ENCODE peak calls at places on chromosomes 12 and 14, in five cellular contexts. One of them, this sample, is unnamed.

GRCh38 chr14:36820111-36820709 is 158.6 kb downstream of the PAX9 start:
- DNase-seq in activated CD4-positive, alpha-beta T cell treated with anti-CD3 and anti-CD28 coated beads, Interleukin-2, amount 10 ng/mL, durations not matched to agents 7 days and 5 days: no peak
- DNase-seq in WTC11: no peak
- DNase-seq in AG04449: no peak
- DNase-seq in esophagus muscularis mucosa: no peak
- DNase-seq in this sample: no peak

GRCh38 chr14:35866595-35867279 is 40.6 kb downstream of the BRMS1L start:
- DNase-seq in activated CD4-positive, alpha-beta T cell treated with anti-CD3 and anti-CD28 coated beads, Interleukin-2, amount 10 ng/mL, durations not matched to agents 7 days and 5 days: no peak
- DNase-seq in WTC11: no peak
- DNase-seq in AG04449: no peak
- DNase-seq in esophagus muscularis mucosa: no peak
- DNase-seq in this sample: no peak

GRCh38 chr14:85622106-85622505 is 92.2 kb downstream of the FLRT2 start:
- DNase-seq in activated CD4-positive, alpha-beta T cell treated with anti-CD3 and anti-CD28 coated beads, Interleukin-2, amount 10 ng/mL, durations not matched to agents 7 days and 5 days: no peak
- DNase-seq in WTC11: no peak
- DNase-seq in AG04449: no peak
- DNase-seq in esophagus muscularis mucosa: no peak
- DNase-seq in this sample: no peak

GRCh38 chr12:110933326-110933974 is 13.1 kb upstream of the MYL2 start:
- DNase-seq in activated CD4-positive, alpha-beta T cell treated with anti-CD3 and anti-CD28 coated beads, Interleukin-2, amount 10 ng/mL, durations not matched to agents 7 days and 5 days: no peak
- DNase-seq in WTC11: no peak
- DNase-seq in AG04449: no peak
- DNase-seq in esophagus muscularis mucosa: no peak
- DNase-seq in this sample: no peak

GRCh38 chr14:105193916-105194782 is 13.0 kb upstream of the NUDT14 start:
- DNase-seq in activated CD4-positive, alpha-beta T cell treated with anti-CD3 and anti-CD28 coated beads, Interleukin-2, amount 10 ng/mL, durations not matched to agents 7 days and 5 days: peak
- DNase-seq in WTC11: no peak
- DNase-seq in AG04449: no peak
- DNase-seq in esophagus muscularis mucosa: no peak
- DNase-seq in this sample: no peak

GRCh38 chr14:92635031-92635430 is 113.4 kb downstream of the LGMN start:
- DNase-seq in activated CD4-positive, alpha-beta T cell treated with anti-CD3 and anti-CD28 coated beads, Interleukin-2, amount 10 ng/mL, durations not matched to agents 7 days and 5 days: no peak
- DNase-seq in WTC11: no peak
- DNase-seq in AG04449: no peak
- DNase-seq in esophagus muscularis mucosa: no peak
- DNase-seq in this sample: no peak

GRCh38 chr14:100887728-100888335 is 15.7 kb downstream of the RTL1 start:
- DNase-seq in activated CD4-positive, alpha-beta T cell treated with anti-CD3 and anti-CD28 coated beads, Interleukin-2, amount 10 ng/mL, durations not matched to agents 7 days and 5 days: no peak
- DNase-seq in WTC11: no peak
- DNase-seq in AG04449: no peak
- DNase-seq in esophagus muscularis mucosa: no peak
- DNase-seq in this sample: no peak

GRCh38 chr12:2339022-2339431 is 286.2 kb downstream of the CACNA1C start:
- DNase-seq in activated CD4-positive, alpha-beta T cell treated with anti-CD3 and anti-CD28 coated beads, Interleukin-2, amount 10 ng/mL, durations not matched to agents 7 days and 5 days: no peak
- DNase-seq in WTC11: no peak
- DNase-seq in AG04449: peak
- DNase-seq in esophagus muscularis mucosa: no peak
- DNase-seq in this sample: no peak

GRCh38 chr14:38578278-38578681 is 322.4 kb upstream of the CLEC14A start:
- DNase-seq in activated CD4-positive, alpha-beta T cell treated with anti-CD3 and anti-CD28 coated beads, Interleukin-2, amount 10 ng/mL, durations not matched to agents 7 days and 5 days: no peak
- DNase-seq in WTC11: peak
- DNase-seq in AG04449: peak
- DNase-seq in esophagus muscularis mucosa: no peak
- DNase-seq in this sample: peak

GRCh38 chr14:67186789-67187188 is 2.5 kb upstream of the GARIN2 start:
- DNase-seq in activated CD4-positive, alpha-beta T cell treated with anti-CD3 and anti-CD28 coated beads, Interleukin-2, amount 10 ng/mL, durations not matched to agents 7 days and 5 days: peak
- DNase-seq in WTC11: no peak
- DNase-seq in AG04449: no peak
- DNase-seq in esophagus muscularis mucosa: no peak
- DNase-seq in this sample: no peak

GRCh38 chr12:131138638-131139362 is 185.1 kb downstream of the ADGRD1 start:
- DNase-seq in activated CD4-positive, alpha-beta T cell treated with anti-CD3 and anti-CD28 coated beads, Interleukin-2, amount 10 ng/mL, durations not matched to agents 7 days and 5 days: no peak
- DNase-seq in WTC11: no peak
- DNase-seq in AG04449: no peak
- DNase-seq in esophagus muscularis mucosa: no peak
- DNase-seq in this sample: no peak

GRCh38 chr14:100532916-100533630 is 54.1 kb downstream of the BEGAIN start:
- DNase-seq in activated CD4-positive, alpha-beta T cell treated with anti-CD3 and anti-CD28 coated beads, Interleukin-2, amount 10 ng/mL, durations not matched to agents 7 days and 5 days: peak
- DNase-seq in WTC11: no peak
- DNase-seq in AG04449: no peak
- DNase-seq in esophagus muscularis mucosa: peak
- DNase-seq in this sample: no peak

GRCh38 chr12:130144256-130144655 is 18.0 kb upstream of the FZD10 start:
- DNase-seq in activated CD4-positive, alpha-beta T cell treated with anti-CD3 and anti-CD28 coated beads, Interleukin-2, amount 10 ng/mL, durations not matched to agents 7 days and 5 days: no peak
- DNase-seq in WTC11: no peak
- DNase-seq in AG04449: no peak
- DNase-seq in esophagus muscularis mucosa: no peak
- DNase-seq in this sample: no peak

GRCh38 chr12:109115758-109116610 is at the start of gene ACACB:
- DNase-seq in activated CD4-positive, alpha-beta T cell treated with anti-CD3 and anti-CD28 coated beads, Interleukin-2, amount 10 ng/mL, durations not matched to agents 7 days and 5 days: no peak
- DNase-seq in WTC11: no peak
- DNase-seq in AG04449: no peak
- DNase-seq in esophagus muscularis mucosa: no peak
- DNase-seq in this sample: no peak

GRCh38 chr12:3054993-3055711 is 22.0 kb upstream of the TSPAN9 start:
- DNase-seq in activated CD4-positive, alpha-beta T cell treated with anti-CD3 and anti-CD28 coated beads, Interleukin-2, amount 10 ng/mL, durations not matched to agents 7 days and 5 days: no peak
- DNase-seq in WTC11: no peak
- DNase-seq in AG04449: no peak
- DNase-seq in esophagus muscularis mucosa: no peak
- DNase-seq in this sample: no peak

GRCh38 chr12:22631863-22632463 is 7.0 kb downstream of the ETNK1 start:
- DNase-seq in activated CD4-positive, alpha-beta T cell treated with anti-CD3 and anti-CD28 coated beads, Interleukin-2, amount 10 ng/mL, durations not matched to agents 7 days and 5 days: no peak
- DNase-seq in WTC11: no peak
- DNase-seq in AG04449: no peak
- DNase-seq in esophagus muscularis mucosa: no peak
- DNase-seq in this sample: no peak

GRCh38 chr14:103562135-103562384 is 397 bp downstream of the BAG5 start:
- DNase-seq in activated CD4-positive, alpha-beta T cell treated with anti-CD3 and anti-CD28 coated beads, Interleukin-2, amount 10 ng/mL, durations not matched to agents 7 days and 5 days: no peak
- DNase-seq in WTC11: no peak
- DNase-seq in AG04449: no peak
- DNase-seq in esophagus muscularis mucosa: no peak
- DNase-seq in this sample: no peak

GRCh38 chr14:38107216-38107631 is 100.5 kb upstream of the SSTR1 start:
- DNase-seq in activated CD4-positive, alpha-beta T cell treated with anti-CD3 and anti-CD28 coated beads, Interleukin-2, amount 10 ng/mL, durations not matched to agents 7 days and 5 days: no peak
- DNase-seq in WTC11: no peak
- DNase-seq in AG04449: no peak
- DNase-seq in esophagus muscularis mucosa: no peak
- DNase-seq in this sample: no peak

GRCh38 chr14:102540310-102541028 is 30.9 kb upstream of the ANKRD9 start:
- DNase-seq in activated CD4-positive, alpha-beta T cell treated with anti-CD3 and anti-CD28 coated beads, Interleukin-2, amount 10 ng/mL, durations not matched to agents 7 days and 5 days: no peak
- DNase-seq in WTC11: no peak
- DNase-seq in AG04449: no peak
- DNase-seq in esophagus muscularis mucosa: no peak
- DNase-seq in this sample: no peak

GRCh38 chr14:104333903-104334811 is 195.8 kb downstream of the KIF26A start:
- DNase-seq in activated CD4-positive, alpha-beta T cell treated with anti-CD3 and anti-CD28 coated beads, Interleukin-2, amount 10 ng/mL, durations not matched to agents 7 days and 5 days: no peak
- DNase-seq in WTC11: no peak
- DNase-seq in AG04449: no peak
- DNase-seq in esophagus muscularis mucosa: no peak
- DNase-seq in this sample: no peak

GRCh38 chr14:74573421-74574091 is 38.5 kb downstream of the LTBP2 start:
- DNase-seq in activated CD4-positive, alpha-beta T cell treated with anti-CD3 and anti-CD28 coated beads, Interleukin-2, amount 10 ng/mL, durations not matched to agents 7 days and 5 days: no peak
- DNase-seq in WTC11: peak
- DNase-seq in AG04449: no peak
- DNase-seq in esophagus muscularis mucosa: no peak
- DNase-seq in this sample: no peak

GRCh38 chr14:59251811-59252771 is 63.6 kb downstream of the DAAM1 start:
- DNase-seq in activated CD4-positive, alpha-beta T cell treated with anti-CD3 and anti-CD28 coated beads, Interleukin-2, amount 10 ng/mL, durations not matched to agents 7 days and 5 days: no peak
- DNase-seq in WTC11: no peak
- DNase-seq in AG04449: no peak
- DNase-seq in esophagus muscularis mucosa: no peak
- DNase-seq in this sample: no peak

GRCh38 chr12:123714302-123714627 is 2.1 kb downstream of the ATP6V0A2 start:
- DNase-seq in activated CD4-positive, alpha-beta T cell treated with anti-CD3 and anti-CD28 coated beads, Interleukin-2, amount 10 ng/mL, durations not matched to agents 7 days and 5 days: no peak
- DNase-seq in WTC11: no peak
- DNase-seq in AG04449: no peak
- DNase-seq in esophagus muscularis mucosa: no peak
- DNase-seq in this sample: no peak

GRCh38 chr14:55427439-55427838 is 13.0 kb downstream of the TBPL2 start:
- DNase-seq in activated CD4-positive, alpha-beta T cell treated with anti-CD3 and anti-CD28 coated beads, Interleukin-2, amount 10 ng/mL, durations not matched to agents 7 days and 5 days: no peak
- DNase-seq in WTC11: no peak
- DNase-seq in AG04449: no peak
- DNase-seq in esophagus muscularis mucosa: no peak
- DNase-seq in this sample: no peak

GRCh38 chr14:54894995-54895394 is 7.6 kb downstream of the GCH1 start:
- DNase-seq in activated CD4-positive, alpha-beta T cell treated with anti-CD3 and anti-CD28 coated beads, Interleukin-2, amount 10 ng/mL, durations not matched to agents 7 days and 5 days: no peak
- DNase-seq in WTC11: no peak
- DNase-seq in AG04449: no peak
- DNase-seq in esophagus muscularis mucosa: no peak
- DNase-seq in this sample: no peak

GRCh38 chr12:119446459-119446858 is 111.9 kb downstream of the CCDC60 start:
- DNase-seq in activated CD4-positive, alpha-beta T cell treated with anti-CD3 and anti-CD28 coated beads, Interleukin-2, amount 10 ng/mL, durations not matched to agents 7 days and 5 days: no peak
- DNase-seq in WTC11: no peak
- DNase-seq in AG04449: no peak
- DNase-seq in esophagus muscularis mucosa: no peak
- DNase-seq in this sample: no peak

GRCh38 chr14:101808020-101808641 is 46.6 kb downstream of the PPP2R5C start:
- DNase-seq in activated CD4-positive, alpha-beta T cell treated with anti-CD3 and anti-CD28 coated beads, Interleukin-2, amount 10 ng/mL, durations not matched to agents 7 days and 5 days: no peak
- DNase-seq in WTC11: peak
- DNase-seq in AG04449: no peak
- DNase-seq in esophagus muscularis mucosa: no peak
- DNase-seq in this sample: no peak

GRCh38 chr12:64608901-64609542 is 1.3 kb upstream of the RASSF3 start:
- DNase-seq in activated CD4-positive, alpha-beta T cell treated with anti-CD3 and anti-CD28 coated beads, Interleukin-2, amount 10 ng/mL, durations not matched to agents 7 days and 5 days: peak
- DNase-seq in WTC11: no peak
- DNase-seq in AG04449: no peak
- DNase-seq in esophagus muscularis mucosa: no peak
- DNase-seq in this sample: no peak

GRCh38 chr12:15852383-15852782 is 29.8 kb upstream of the STRAP start:
- DNase-seq in activated CD4-positive, alpha-beta T cell treated with anti-CD3 and anti-CD28 coated beads, Interleukin-2, amount 10 ng/mL, durations not matched to agents 7 days and 5 days: no peak
- DNase-seq in WTC11: no peak
- DNase-seq in AG04449: no peak
- DNase-seq in esophagus muscularis mucosa: no peak
- DNase-seq in this sample: peak

GRCh38 chr12:93039062-93039461 is 110.0 kb upstream of the EEA1 start:
- DNase-seq in activated CD4-positive, alpha-beta T cell treated with anti-CD3 and anti-CD28 coated beads, Interleukin-2, amount 10 ng/mL, durations not matched to agents 7 days and 5 days: no peak
- DNase-seq in WTC11: no peak
- DNase-seq in AG04449: no peak
- DNase-seq in esophagus muscularis mucosa: no peak
- DNase-seq in this sample: no peak

GRCh38 chr12:93526786-93527428 is 45.6 kb upstream of the SOCS2 start:
- DNase-seq in activated CD4-positive, alpha-beta T cell treated with anti-CD3 and anti-CD28 coated beads, Interleukin-2, amount 10 ng/mL, durations not matched to agents 7 days and 5 days: no peak
- DNase-seq in WTC11: no peak
- DNase-seq in AG04449: peak
- DNase-seq in esophagus muscularis mucosa: peak
- DNase-seq in this sample: peak

GRCh38 chr12:3945671-3946070 is 72.5 kb upstream of the PARP11 start:
- DNase-seq in activated CD4-positive, alpha-beta T cell treated with anti-CD3 and anti-CD28 coated beads, Interleukin-2, amount 10 ng/mL, durations not matched to agents 7 days and 5 days: no peak
- DNase-seq in WTC11: no peak
- DNase-seq in AG04449: no peak
- DNase-seq in esophagus muscularis mucosa: no peak
- DNase-seq in this sample: no peak

GRCh38 chr14:23399591-23399990 is 8.5 kb downstream of the MYH6 start:
- DNase-seq in activated CD4-positive, alpha-beta T cell treated with anti-CD3 and anti-CD28 coated beads, Interleukin-2, amount 10 ng/mL, durations not matched to agents 7 days and 5 days: no peak
- DNase-seq in WTC11: no peak
- DNase-seq in AG04449: no peak
- DNase-seq in esophagus muscularis mucosa: no peak
- DNase-seq in this sample: no peak

GRCh38 chr12:97760601-97761000 is 298.0 kb downstream of the RMST start:
- DNase-seq in activated CD4-positive, alpha-beta T cell treated with anti-CD3 and anti-CD28 coated beads, Interleukin-2, amount 10 ng/mL, durations not matched to agents 7 days and 5 days: no peak
- DNase-seq in WTC11: no peak
- DNase-seq in AG04449: no peak
- DNase-seq in esophagus muscularis mucosa: no peak
- DNase-seq in this sample: no peak

GRCh38 chr14:106875503-106875902 is 1349.1 kb downstream of the TMEM121 start:
- DNase-seq in activated CD4-positive, alpha-beta T cell treated with anti-CD3 and anti-CD28 coated beads, Interleukin-2, amount 10 ng/mL, durations not matched to agents 7 days and 5 days: peak
- DNase-seq in WTC11: no peak
- DNase-seq in AG04449: no peak
- DNase-seq in esophagus muscularis mucosa: no peak
- DNase-seq in this sample: no peak

GRCh38 chr14:72894623-72895378 is 900 bp upstream of the DPF3 start:
- DNase-seq in activated CD4-positive, alpha-beta T cell treated with anti-CD3 and anti-CD28 coated beads, Interleukin-2, amount 10 ng/mL, durations not matched to agents 7 days and 5 days: no peak
- DNase-seq in WTC11: peak
- DNase-seq in AG04449: no peak
- DNase-seq in esophagus muscularis mucosa: no peak
- DNase-seq in this sample: no peak

GRCh38 chr12:49945394-49946080 is 5.0 kb upstream of the AQP2 start:
- DNase-seq in activated CD4-positive, alpha-beta T cell treated with anti-CD3 and anti-CD28 coated beads, Interleukin-2, amount 10 ng/mL, durations not matched to agents 7 days and 5 days: peak
- DNase-seq in WTC11: peak
- DNase-seq in AG04449: peak
- DNase-seq in esophagus muscularis mucosa: peak
- DNase-seq in this sample: peak

GRCh38 chr12:105018761-105019160 is 32.6 kb downstream of the NOPCHAP1 start:
- DNase-seq in activated CD4-positive, alpha-beta T cell treated with anti-CD3 and anti-CD28 coated beads, Interleukin-2, amount 10 ng/mL, durations not matched to agents 7 days and 5 days: no peak
- DNase-seq in WTC11: no peak
- DNase-seq in AG04449: no peak
- DNase-seq in esophagus muscularis mucosa: no peak
- DNase-seq in this sample: no peak